ENCODE peak calls at places on chromosome 16, in seven cellular contexts. R is uterus; V is tibial nerve; X is neural progenitor cell; I is hepatocyte; L is SJCRH30; U is CD8-positive, alpha-beta memory T cell. Z is an unnamed sample. For H3K27me3 and H3K4me1, the result is how much of the 10 kb centered on the place peaks cover.

GRCh38 chr16:88536510-88536909 is 33.7 kb upstream of the ZC3H18 start:
- DNase-seq in R (no peak), V (no peak), X (no peak), I (no peak), L (no peak), U (no peak), Z (no peak)

GRCh38 chr16:71226229-71227141 is 4.0 kb downstream of the HYDIN start:
- DNase-seq in R (no peak), V (no peak), X (no peak), I (no peak), L (no peak), U (no peak), Z (no peak)

GRCh38 chr16:9077001-9077809 is 14.2 kb upstream of the HAPSTR1 start:
- DNase-seq in R (no peak), V (no peak), X (no peak), I (no peak), L (no peak), U (no peak), Z (no peak)

GRCh38 chr16:64751906-64752305 is 370.0 kb downstream of the CDH11 start:
- DNase-seq in R (no peak), V (no peak), X (no peak), I (no peak), L (no peak), U (no peak), Z (no peak)

GRCh38 chr16:67146523-67147357 is 4.1 kb downstream of the B3GNT9 start:
- DNase-seq in R (no peak), V (no peak), X (no peak), I (no peak), L (no peak), U (no peak), Z (no peak)

GRCh38 chr16:27436921-27437650 is 35.1 kb downstream of the IL21R start:
- DNase-seq in R (peak), V (no peak), X (no peak), I (no peak), L (no peak), U (no peak), Z (no peak)

GRCh38 chr16:85899444-85899843 is 482 bp downstream of the IRF8 start:
- DNase-seq in R (no peak), V (no peak), X (no peak), I (no peak), L (no peak), U (no peak), Z (no peak)

GRCh38 chr16:87536795-87537142 is 43.9 kb upstream of the ZCCHC14 start:
- DNase-seq in R (no peak), V (no peak), X (no peak), I (no peak), L (no peak), U (no peak), Z (no peak)

GRCh38 chr16:87721622-87722565 is 43.9 kb downstream of the KLHDC4 start:
- DNase-seq in R (no peak), V (no peak), X (no peak), I (no peak), L (no peak), U (no peak), Z (no peak)

GRCh38 chr16:4200000-4200780 is 41.7 kb downstream of the SRL start:
- DNase-seq in R (peak), V (peak), X (peak), I (peak), L (peak), U (no peak), Z (peak)

DNA sequence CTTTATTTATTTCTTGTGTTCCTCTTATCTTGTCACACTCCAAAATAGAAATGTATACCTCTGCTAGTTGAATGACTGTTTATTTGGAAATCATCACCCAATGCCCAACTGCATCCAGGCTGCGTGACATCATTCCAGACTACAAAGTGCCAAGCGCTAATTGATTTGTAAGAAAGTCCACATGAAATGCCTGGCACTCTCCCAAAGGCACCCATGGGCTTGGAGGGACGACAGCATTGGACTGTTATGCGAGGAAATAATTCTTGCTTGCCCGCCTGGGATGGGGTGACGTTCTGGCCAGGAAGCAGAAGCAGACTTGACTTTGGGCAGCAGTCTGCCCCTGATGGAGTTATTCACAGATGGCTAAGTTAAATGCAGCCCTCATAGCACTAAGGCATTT is 165.9 kb downstream of the CDH13 start:
- DNase-seq in R (no peak), V (no peak), X (no peak), I (no peak), L (no peak), U (no peak), Z (no peak)
- H3K27ac ChIP-seq in R (no peak), V (no peak), X (no peak), I (no peak), L (no peak), U (no peak), Z (no peak)

GRCh38 chr16:50889746-50890145 is 147.9 kb downstream of the CYLD start:
- DNase-seq in R (no peak), V (no peak), X (no peak), I (no peak), L (no peak), U (no peak), Z (no peak)
- H3K27me3 ChIP-seq in R (under half), V (under half), X (under half), I (under half), L (under half), U (under half), Z (under half)

DNA sequence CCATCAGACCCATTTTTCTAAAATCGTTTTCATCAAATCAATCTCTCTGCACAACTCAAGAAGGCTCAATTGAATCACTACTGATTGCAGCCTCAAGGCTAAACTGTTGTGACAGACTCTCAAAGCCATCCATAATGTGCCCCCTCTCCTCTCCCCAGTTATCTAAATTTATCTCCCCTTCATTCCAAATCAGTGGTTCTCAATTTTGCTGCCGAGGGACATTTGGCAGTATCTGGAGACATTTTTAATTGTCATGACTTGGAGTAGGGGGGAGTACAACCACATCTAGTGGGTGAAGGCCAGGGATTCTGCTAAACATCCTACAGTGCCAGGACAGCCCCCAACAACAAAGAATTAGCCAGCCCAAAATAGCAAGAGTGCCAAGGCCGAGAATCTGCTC is 9.2 kb downstream of the USP31 start:
- DNase-seq in R (no peak), V (no peak), X (no peak), I (no peak), L (no peak), U (no peak), Z (no peak)
- H3K4me1 ChIP-seq in R (under half), V (under half), X (under half), I (under half), L (under half), U (under half), Z (under half)

DNA sequence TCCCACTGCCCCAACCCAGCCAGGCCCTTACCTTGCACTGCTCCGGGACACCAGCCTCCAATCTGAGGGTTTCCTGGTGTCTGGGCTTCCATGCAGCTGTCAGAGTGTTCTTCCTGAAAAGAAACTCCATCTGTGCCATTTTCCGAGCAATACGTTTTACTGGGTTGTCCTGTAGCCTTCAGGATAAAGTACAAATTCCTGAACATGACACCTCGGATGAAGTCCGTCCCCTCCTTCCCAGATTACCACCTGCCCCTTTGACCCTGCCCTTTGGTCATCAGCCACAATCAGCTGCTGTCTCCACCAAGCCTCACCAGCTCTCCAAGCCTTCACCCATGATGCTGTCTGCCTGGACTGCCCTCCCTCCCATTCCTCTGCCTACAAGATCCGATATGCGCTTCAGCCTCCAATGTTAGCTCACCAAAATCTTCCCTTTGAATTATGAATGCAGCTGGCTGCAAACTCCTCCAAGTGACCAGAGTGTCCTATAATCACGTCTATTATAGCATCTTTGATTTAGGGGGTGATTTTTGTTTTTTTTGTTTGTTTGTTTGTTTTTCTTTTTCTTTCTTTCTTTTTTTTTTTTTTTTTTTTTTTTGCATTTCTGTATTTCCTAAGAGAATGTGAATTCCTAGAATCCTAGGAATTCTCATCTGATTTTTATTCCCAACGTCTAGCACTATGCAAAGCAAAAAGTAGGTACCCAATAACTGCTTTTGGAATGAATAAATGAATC is 60.6 kb upstream of the KIFC3 start:
- DNase-seq in R (no peak), V (no peak), X (peak), I (peak), L (peak), U (no peak), Z (no peak)
- H3K27ac ChIP-seq in R (no peak), V (no peak), X (no peak), I (peak), L (peak), U (no peak), Z (no peak)

DNA sequence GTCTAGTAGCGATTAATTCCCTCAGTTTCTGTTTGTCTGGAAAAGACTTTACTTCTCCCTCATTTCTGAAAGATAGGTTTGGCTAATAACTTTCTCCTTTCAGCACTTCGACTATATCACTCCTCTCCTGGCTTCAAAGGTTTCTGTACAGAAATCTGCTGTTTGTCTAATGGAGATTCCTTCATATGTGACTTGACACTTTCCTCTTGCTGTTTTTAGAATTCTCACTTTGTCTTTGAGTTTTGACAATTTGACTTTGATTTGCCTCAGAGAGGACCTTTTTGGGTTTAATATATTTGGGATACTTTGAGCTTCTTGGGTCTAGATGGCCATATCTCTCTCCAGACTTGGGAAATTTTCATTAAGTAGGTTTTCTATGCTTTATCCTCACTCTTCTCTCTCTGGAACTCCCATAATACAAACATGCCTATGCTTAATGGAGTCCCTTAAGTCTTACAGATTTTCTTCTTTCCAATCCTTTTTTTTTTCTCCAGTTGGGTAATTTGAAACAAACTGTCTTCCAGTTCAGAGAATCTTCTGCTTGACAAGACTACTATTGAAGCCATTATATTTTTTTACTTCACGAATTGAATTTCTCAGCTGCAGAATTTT is 7.8 kb upstream of the PRSS21 start:
- DNase-seq in R (no peak), V (no peak), X (no peak), I (no peak), L (no peak), U (no peak), Z (no peak)
- H3K27me3 ChIP-seq in R (under half), V (under half), X (under half), I (under half), L (under half), U (under half), Z (under half)

DNA sequence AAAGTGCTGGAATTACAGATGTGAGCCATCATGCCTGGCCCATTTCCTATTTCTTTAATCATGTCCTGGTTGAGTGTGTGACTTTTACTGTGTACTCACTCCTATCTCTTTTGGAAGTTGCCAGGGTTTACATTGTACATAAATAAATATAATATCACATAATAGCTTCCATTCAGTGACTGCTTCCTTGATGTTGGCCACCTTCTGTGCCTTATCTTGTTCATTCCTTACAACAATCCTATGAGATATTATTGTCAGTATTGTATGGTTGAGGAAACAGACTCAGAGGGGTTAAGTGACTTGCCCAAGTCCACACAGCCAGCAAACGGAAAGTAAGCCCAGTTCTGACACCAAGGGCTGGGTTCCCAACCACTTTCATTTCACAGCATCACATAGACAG is 16.9 kb downstream of the TMC5 start:
- DNase-seq in R (no peak), V (no peak), X (no peak), I (no peak), L (no peak), U (no peak), Z (no peak)
- H3K4me1 ChIP-seq in R (under half), V (under half), X (under half), I (under half), L (under half), U (under half), Z (under half)